ENCODE peak calls at places on chromosomes 5 and 9, in four cellular contexts. L, D, B and G are unnamed samples.

GRCh38 chr5:115962565-115963402 is 509 bp downstream of the LVRN start:
- DNase-seq in L (no peak), D (no peak), B (peak; percentile 45), G (peak; percentile 76)

GRCh38 chr9:74499770-74500583 is 2.8 kb downstream of the RORB start:
- DNase-seq in L (peak; percentile 42), D (no peak), B (no peak), G (no peak)

GRCh38 chr5:33688041-33688980 is 203.5 kb downstream of the ADAMTS12 start:
- DNase-seq in L (no peak), D (no peak), B (no peak), G (no peak)

GRCh38 chr5:31995714-31996113 is 178.4 kb downstream of the GOLPH3 start:
- DNase-seq in L (no peak), D (no peak), B (no peak), G (no peak)

GRCh38 chr9:121439711-121440110 is 59.9 kb downstream of the GGTA1 start:
- DNase-seq in L (no peak), D (no peak), B (no peak), G (no peak)

GRCh38 chr9:132901859-132902831 is 23.4 kb downstream of the SPACA9 start:
- DNase-seq in L (peak; percentile 85), D (peak; percentile 54), B (no peak), G (peak; percentile 73)

GRCh38 chr9:135605238-135605781 is 34.0 kb downstream of the GLT6D1 start:
- DNase-seq in L (no peak), D (no peak), B (no peak), G (no peak)

GRCh38 chr9:130996672-130997394 is 12.1 kb upstream of the LAMC3 start:
- DNase-seq in L (no peak), D (no peak), B (no peak), G (no peak)

GRCh38 chr5:73446631-73447233 is 1.8 kb downstream of the FOXD1 start:
- DNase-seq in L (no peak), D (no peak), B (no peak), G (no peak)

GRCh38 chr5:32707394-32707997 is 3.6 kb upstream of the NPR3 start:
- DNase-seq in L (no peak), D (no peak), B (no peak), G (no peak)

GRCh38 chr9:131876486-131876885 is 136.6 kb upstream of the RAPGEF1 start:
- DNase-seq in L (no peak), D (no peak), B (no peak), G (no peak)

GRCh38 chr9:89635816-89636215 is 31.0 kb downstream of the GADD45G start:
- DNase-seq in L (no peak), D (no peak), B (no peak), G (no peak)

GRCh38 chr9:86721843-86722705 is 225.2 kb downstream of the GAS1 start:
- DNase-seq in L (no peak), D (peak; percentile 86), B (no peak), G (peak; percentile 58)

GRCh38 chr9:95048225-95049087 is 269.1 kb downstream of the FANCC start:
- DNase-seq in L (no peak), D (peak; percentile 70), B (peak; percentile 89), G (peak; percentile 76)

GRCh38 chr5:112878760-112879159 is 17.7 kb downstream of the SRP19 start:
- DNase-seq in L (peak; percentile 77), D (no peak), B (no peak), G (no peak)

GRCh38 chr9:124595743-124596142 is 88.5 kb upstream of the NR5A1 start:
- DNase-seq in L (no peak), D (no peak), B (no peak), G (no peak)

GRCh38 chr9:105295151-105295550 is 50.7 kb downstream of the SLC44A1 start:
- DNase-seq in L (no peak), D (no peak), B (no peak), G (no peak)

GRCh38 chr5:89313804-89314588 is 431.0 kb upstream of the MEF2C start:
- DNase-seq in L (no peak), D (no peak), B (no peak), G (no peak)

GRCh38 chr5:118596255-118596654 is 392.1 kb downstream of the DTWD2 start:
- DNase-seq in L (no peak), D (no peak), B (no peak), G (no peak)

GRCh38 chr5:6712582-6713273 is 504 bp upstream of the TENT4A start:
- DNase-seq in L (peak; percentile 97), D (peak; percentile 96), B (peak; percentile 97), G (peak; percentile 99)

GRCh38 chr9:119153402-119153801 is 215.8 kb downstream of the BRINP1 start:
- DNase-seq in L (no peak), D (no peak), B (no peak), G (no peak)

GRCh38 chr9:22005083-22005699 is 3.9 kb downstream of the CDKN2B start:
- DNase-seq in L (peak; percentile 81), D (no peak), B (no peak), G (no peak)

GRCh38 chr9:85392270-85392669 is 349.5 kb downstream of the AGTPBP1 start:
- DNase-seq in L (no peak), D (no peak), B (no peak), G (no peak)

GRCh38 chr5:115494570-115495289 is 49.8 kb downstream of the FEM1C start:
- DNase-seq in L (no peak), D (no peak), B (no peak), G (no peak)

GRCh38 chr9:104091708-104092107 is 2.4 kb upstream of the SMC2 start:
- DNase-seq in L (no peak), D (peak; percentile 76), B (no peak), G (no peak)

GRCh38 chr9:36788534-36788933 is 215.8 kb downstream of the MELK start:
- DNase-seq in L (no peak), D (no peak), B (no peak), G (no peak)

GRCh38 chr5:112848116-112848811 is 12.8 kb upstream of the SRP19 start:
- DNase-seq in L (no peak), D (no peak), B (no peak), G (no peak)

GRCh38 chr9:88983865-88984542 is 7.3 kb upstream of the S1PR3 start:
- DNase-seq in L (no peak), D (no peak), B (no peak), G (no peak)

GRCh38 chr9:71506821-71507220 is 261.5 kb downstream of the CEMIP2 start:
- DNase-seq in L (no peak), D (no peak), B (no peak), G (peak; percentile 18)

GRCh38 chr5:80156156-80156555 is 99.7 kb downstream of the SERINC5 start:
- DNase-seq in L (no peak), D (no peak), B (no peak), G (no peak)

GRCh38 chr9:89278997-89279739 is 31.8 kb upstream of the CKS2 start:
- DNase-seq in L (peak; percentile 15), D (peak; percentile 23), B (no peak), G (no peak)

GRCh38 chr9:6969805-6970204 is 212.0 kb downstream of the KDM4C start:
- DNase-seq in L (no peak), D (no peak), B (no peak), G (no peak)

GRCh38 chr5:103256178-103256577 is 2.4 kb upstream of the MACIR start:
- DNase-seq in L (no peak), D (no peak), B (no peak), G (no peak)

GRCh38 chr5:36689225-36689624 is 82.8 kb downstream of the SLC1A3 start:
- DNase-seq in L (no peak), D (no peak), B (no peak), G (no peak)

GRCh38 chr9:97293207-97293721 is 14.2 kb upstream of the CCDC180 start:
- DNase-seq in L (no peak), D (peak; percentile 39), B (no peak), G (peak; percentile 70)

GRCh38 chr5:169064093-169064492 is 236.8 kb downstream of the SLIT3 start:
- DNase-seq in L (no peak), D (peak; percentile 18), B (no peak), G (peak; percentile 21)

GRCh38 chr5:127392762-127393161 is 102.2 kb downstream of the MEGF10 start:
- DNase-seq in L (no peak), D (no peak), B (no peak), G (no peak)

GRCh38 chr5:160339406-160340140 is 27.2 kb upstream of the CCNJL start:
- DNase-seq in L (no peak), D (no peak), B (no peak), G (no peak)

GRCh38 chr5:74767579-74767913 is 497 bp downstream of the NSA2 start:
- DNase-seq in L (no peak), D (no peak), B (no peak), G (peak; percentile 19)

GRCh38 chr5:173468821-173469251 is 140.6 kb upstream of the STC2 start:
- DNase-seq in L (no peak), D (no peak), B (no peak), G (no peak)
- H3K27ac ChIP-seq in L (no peak overlapping the region), D (no peak overlapping the region), B (no peak overlapping the region), G (peak overlapping the region; percentile 11)

GRCh38 chr5:141508808-141509611 is 20.1 kb downstream of the PCDHGC5 start:
- DNase-seq in L (peak; percentile 23), D (peak; percentile 86), B (no peak), G (peak; percentile 89)
- H3K4me3 ChIP-seq in L (no peak overlapping the region), D (peak overlapping the region; percentile 30), B (peak overlapping the region; percentile 32), G (peak overlapping the region; percentile 5)

DNA sequence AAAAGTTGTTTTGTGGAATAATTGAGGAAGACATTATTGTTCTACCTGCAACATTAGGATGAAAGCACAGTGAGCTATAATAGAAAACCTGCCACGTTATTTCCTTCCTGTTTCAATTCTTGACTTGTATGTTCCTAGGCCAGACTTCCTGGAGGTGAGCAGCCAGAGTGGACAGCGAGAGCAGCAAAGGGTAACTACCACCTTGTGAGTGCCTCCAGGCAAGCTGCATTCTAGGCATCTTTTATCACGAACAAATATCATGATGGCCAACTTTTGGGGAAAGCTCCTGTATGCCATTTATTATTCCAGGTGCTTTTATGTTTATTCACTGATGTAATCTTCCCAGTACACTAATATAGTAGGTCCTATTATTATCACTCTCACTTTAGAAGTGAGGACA is 34.0 kb upstream of the ZSWIM6 start:
- DNase-seq in L (no peak), D (no peak), B (no peak), G (no peak)
- H3K27ac ChIP-seq in L (no peak overlapping the region), D (no peak overlapping the region), B (no peak overlapping the region), G (no peak overlapping the region)

GRCh38 chr5:109483395-109483974 is 73.7 kb upstream of the PJA2 start:
- DNase-seq in L (no peak), D (no peak), B (no peak), G (no peak)

GRCh38 chr5:109482748-109483147 is 73.0 kb upstream of the PJA2 start:
- DNase-seq in L (no peak), D (no peak), B (no peak), G (no peak)

GRCh38 chr5:109484597-109484996 is 74.8 kb upstream of the PJA2 start:
- DNase-seq in L (no peak), D (no peak), B (no peak), G (no peak)

GRCh38 chr5:109486200-109486804 is 76.5 kb upstream of the PJA2 start:
- DNase-seq in L (no peak), D (no peak), B (no peak), G (peak; percentile 75)

GRCh38 chr5:109485030-109485429 is 75.3 kb upstream of the PJA2 start:
- DNase-seq in L (no peak), D (peak; percentile 34), B (peak; percentile 71), G (peak; percentile 78)
- H3K4me3 ChIP-seq in L (no peak overlapping the region), D (no peak overlapping the region), B (no peak overlapping the region), G (no peak overlapping the region)

GRCh38 chr5:139415221-139415861 is 11.5 kb upstream of the SPATA24 start:
- DNase-seq in L (peak; percentile 52), D (no peak), B (no peak), G (peak; percentile 80)
- H3K27ac ChIP-seq in L (peak overlapping the region; percentile 52), D (peak overlapping the region; percentile 57), B (no peak overlapping the region), G (peak overlapping the region; percentile 73)